ENCODE peak calls at places on chromosomes 5 and 9, in ten cellular contexts. I is EL; B is lung microvascular endothelial cell; Q is AG04450; O is HuH-7.5; D is HT-29; R is Ammon's horn; U is effector memory CD4-positive, alpha-beta T cell; H is hypothalamus; G is H7. T is an unnamed sample.

GRCh38 chr5:35458824-35459207 is 158.8 kb upstream of the SPEF2 start:
- DNase-seq in I (no peak), B (no peak), Q (no peak), O (no peak), D (peak; percentile 13), R (no peak), U (no peak), H (no peak), G (no peak), T (no peak)

GRCh38 chr9:113898596-113898995 is 22.5 kb downstream of the ZNF618 start:
- DNase-seq in I (no peak), B (no peak), Q (no peak), O (no peak), D (no peak), R (no peak), U (no peak), H (no peak), G (no peak), T (no peak)

GRCh38 chr5:147611483-147611882 is 101.6 kb upstream of the DPYSL3 start:
- DNase-seq in I (no peak), B (no peak), Q (no peak), O (no peak), D (no peak), R (no peak), U (no peak), H (no peak), G (peak; percentile 18), T (no peak)

GRCh38 chr9:114694719-114695269 is 12.8 kb upstream of the TEX48 start:
- DNase-seq in I (peak; percentile 26), B (no peak), Q (no peak), O (no peak), D (no peak), R (no peak), U (no peak), H (no peak), G (no peak), T (no peak)

GRCh38 chr5:68522863-68523262 is 307.3 kb downstream of the PIK3R1 start:
- DNase-seq in I (peak; percentile 53), B (no peak), Q (no peak), O (no peak), D (no peak), R (no peak), U (no peak), H (no peak), G (no peak), T (no peak)

GRCh38 chr5:9775339-9775738 is 145.2 kb upstream of the TAS2R1 start:
- DNase-seq in I (peak; percentile 61), B (no peak), Q (no peak), O (no peak), D (no peak), R (no peak), U (no peak), H (no peak), G (no peak), T (no peak)

GRCh38 chr9:28598396-28598795 is 1025.1 kb upstream of the C9orf72 start:
- DNase-seq in I (no peak), B (no peak), Q (no peak), O (no peak), D (no peak), R (peak; percentile 52), U (no peak), H (no peak), G (no peak), T (no peak)

GRCh38 chr9:96874947-96875459 is 20.7 kb upstream of the ZNF782 start:
- DNase-seq in I (peak; percentile 27), B (peak; percentile 86), Q (no peak), O (no peak), D (peak; percentile 87), R (no peak), U (peak; percentile 46), H (peak; percentile 58), G (no peak), T (no peak)

GRCh38 chr5:8396756-8397155 is 527.8 kb downstream of the MTRR start:
- DNase-seq in I (peak; percentile 30), B (no peak), Q (no peak), O (no peak), D (no peak), R (no peak), U (no peak), H (no peak), G (no peak), T (no peak)

GRCh38 chr5:36090033-36090432 is 23.4 kb upstream of the UGT3A2 start:
- DNase-seq in I (peak; percentile 48), B (peak; percentile 52), Q (no peak), O (no peak), D (peak; percentile 65), R (no peak), U (no peak), H (no peak), G (no peak), T (no peak)

GRCh38 chr9:94199776-94200175 is 59.3 kb upstream of the ZNF169 start:
- DNase-seq in I (no peak), B (no peak), Q (no peak), O (no peak), D (no peak), R (no peak), U (no peak), H (no peak), G (no peak), T (no peak)

GRCh38 chr9:137694962-137695875 is 76.4 kb downstream of the EHMT1 start:
- DNase-seq in I (peak; percentile 30), B (peak; percentile 59), Q (no peak), O (peak; percentile 90), D (peak; percentile 43), R (peak; percentile 87), U (no peak), H (peak; percentile 77), G (peak; percentile 94), T (peak; percentile 70)

GRCh38 chr9:129584136-129584535 is 36.8 kb downstream of the C9orf50 start:
- DNase-seq in I (peak; percentile 83), B (peak; percentile 74), Q (peak; percentile 63), O (peak; percentile 83), D (peak; percentile 87), R (peak; percentile 84), U (peak; percentile 30), H (peak; percentile 70), G (peak; percentile 92), T (peak; percentile 69)

GRCh38 chr5:5313081-5313736 is 109.3 kb upstream of the ICE1 start:
- DNase-seq in I (peak; percentile 25), B (no peak), Q (no peak), O (no peak), D (no peak), R (no peak), U (no peak), H (no peak), G (no peak), T (no peak)

GRCh38 chr5:77272206-77272605 is 61.7 kb downstream of the PDE8B start:
- DNase-seq in I (no peak), B (no peak), Q (no peak), O (no peak), D (no peak), R (no peak), U (no peak), H (no peak), G (no peak), T (no peak)

GRCh38 chr5:67992919-67993318 is 222.6 kb upstream of the PIK3R1 start:
- DNase-seq in I (peak; percentile 33), B (peak; percentile 37), Q (no peak), O (no peak), D (no peak), R (no peak), U (no peak), H (no peak), G (no peak), T (no peak)

GRCh38 chr5:887947-888640 is 4.5 kb downstream of the BRD9 start:
- DNase-seq in I (no peak), B (no peak), Q (no peak), O (no peak), D (no peak), R (no peak), U (no peak), H (no peak), G (no peak), T (no peak)

GRCh38 chr9:86126998-86127972 is 27.9 kb upstream of the GOLM1 start:
- DNase-seq in I (peak; percentile 74), B (peak; percentile 3), Q (peak; percentile 47), O (peak; percentile 73), D (peak; percentile 95), R (peak; percentile 82), U (no peak), H (peak; percentile 75), G (peak; percentile 87), T (peak; percentile 88)

GRCh38 chr5:109917154-109917546 is 227.4 kb downstream of the MAN2A1 start:
- DNase-seq in I (no peak), B (no peak), Q (no peak), O (no peak), D (no peak), R (no peak), U (no peak), H (no peak), G (no peak), T (no peak)

GRCh38 chr9:9337129-9337528 is 1275.7 kb downstream of the PTPRD start:
- DNase-seq in I (no peak), B (no peak), Q (no peak), O (no peak), D (no peak), R (no peak), U (no peak), H (no peak), G (no peak), T (no peak)

GRCh38 chr5:32279223-32279622 is 33.5 kb downstream of the MTMR12 start:
- DNase-seq in I (no peak), B (no peak), Q (no peak), O (no peak), D (no peak), R (no peak), U (no peak), H (no peak), G (no peak), T (no peak)

GRCh38 chr5:31965227-31965626 is 208.9 kb downstream of the GOLPH3 start:
- DNase-seq in I (no peak), B (no peak), Q (no peak), O (no peak), D (no peak), R (no peak), U (no peak), H (no peak), G (peak; percentile 47), T (no peak)

GRCh38 chr9:114396558-114397218 is 8.9 kb upstream of the AKNA start:
- DNase-seq in I (peak; percentile 31), B (no peak), Q (peak; percentile 75), O (no peak), D (no peak), R (no peak), U (no peak), H (no peak), G (peak; percentile 68), T (no peak)

GRCh38 chr5:173715607-173716006 is 99.2 kb upstream of the BOD1 start:
- DNase-seq in I (no peak), B (no peak), Q (no peak), O (no peak), D (no peak), R (no peak), U (no peak), H (no peak), G (no peak), T (no peak)

GRCh38 chr5:5704352-5704751 is 281.9 kb downstream of the ICE1 start:
- DNase-seq in I (no peak), B (no peak), Q (no peak), O (no peak), D (no peak), R (no peak), U (no peak), H (no peak), G (no peak), T (no peak)

GRCh38 chr9:99288830-99289229 is 66.7 kb downstream of the SEC61B start:
- DNase-seq in I (no peak), B (no peak), Q (no peak), O (no peak), D (no peak), R (no peak), U (no peak), H (no peak), G (no peak), T (no peak)

GRCh38 chr9:130824079-130824478 is 11.0 kb upstream of the ABL1 start:
- DNase-seq in I (no peak), B (no peak), Q (no peak), O (no peak), D (no peak), R (no peak), U (no peak), H (no peak), G (no peak), T (no peak)

GRCh38 chr5:77012601-77013000 is 17.6 kb upstream of the AGGF1 start:
- DNase-seq in I (no peak), B (peak; percentile 4), Q (no peak), O (no peak), D (no peak), R (no peak), U (no peak), H (no peak), G (no peak), T (no peak)

T was measured in lower lobe of right lung.